ENCODE peak calls at places on chromosomes 3 and 15, in four cellular contexts. U is RWPE1, S is SW 1271, I is naive B cell. F is an unnamed sample.

GRCh38 chr3:60384352-60384751 is 866.9 kb downstream of the FHIT start:
- DNase-seq in U (no peak), S (no peak), I (no peak), F (no peak)

GRCh38 chr3:44342191-44342790 is 3.7 kb downstream of the TCAIM start:
- DNase-seq in U (no peak), S (no peak), I (no peak), F (no peak)

GRCh38 chr3:178206554-178206953 is 329.7 kb upstream of the KCNMB2 start:
- DNase-seq in U (no peak), S (no peak), I (no peak), F (no peak)

GRCh38 chr3:148202386-148202785 is 495.3 kb upstream of the AGTR1 start:
- DNase-seq in U (no peak), S (no peak), I (no peak), F (no peak)

GRCh38 chr3:194952882-194953281 is 267.2 kb downstream of the FAM43A start:
- DNase-seq in U (no peak), S (no peak), I (no peak), F (no peak)

GRCh38 chr3:168424059-168424765 is 328.5 kb upstream of the GOLIM4 start:
- DNase-seq in U (no peak), S (no peak), I (no peak), F (no peak)

GRCh38 chr3:185687479-185687878 is 101.4 kb downstream of the SENP2 start:
- DNase-seq in U (no peak), S (no peak), I (no peak), F (no peak)

GRCh38 chr3:117059990-117060338 is 350.4 kb downstream of the TUSC7 start:
- DNase-seq in U (no peak), S (no peak), I (no peak), F (no peak)

GRCh38 chr15:38084289-38084688 is 149.8 kb downstream of the TMCO5A start:
- DNase-seq in U (no peak), S (no peak), I (no peak), F (no peak)

GRCh38 chr3:119891944-119892721 is 110.2 kb downstream of the NR1I2 start:
- DNase-seq in U (peak), S (no peak), I (peak), F (peak)

GRCh38 chr3:169299897-169300296 is 363.6 kb downstream of the MECOM start:
- DNase-seq in U (no peak), S (no peak), I (no peak), F (peak)

GRCh38 chr15:42344763-42345162 is 14.5 kb upstream of the CAPN3 start:
- DNase-seq in U (no peak), S (no peak), I (no peak), F (no peak)

GRCh38 chr15:52076889-52077781 is 35.4 kb downstream of the BCL2L10 start:
- DNase-seq in U (peak), S (peak), I (no peak), F (peak)

GRCh38 chr3:172355836-172356235 is 92.4 kb downstream of the GHSR start:
- DNase-seq in U (peak), S (no peak), I (no peak), F (peak)

GRCh38 chr15:63544253-63545026 is 40.0 kb downstream of the USP3 start:
- DNase-seq in U (no peak), S (no peak), I (peak), F (no peak)

GRCh38 chr3:20056727-20057611 is 16.7 kb downstream of the KAT2B start:
- DNase-seq in U (peak), S (peak), I (no peak), F (no peak)